ENCODE peak calls at places on chromosomes 1 and 21, in six cellular contexts. T is iPS-NIHi11; U is AG20443; L is left cardiac atrium; B is endothelial cell; Q is activated T-helper 1 cell treated with anti-CD3 and anti-CD28 coated beads, Interleukin-2, amount 50 U/mL, for 16 hours. J is an unnamed sample.

GRCh38 chr1:212785871-212786270 is 5.7 kb downstream of the NSL1 start:
- DNase-seq in T (no peak), U (no peak), L (no peak), B (no peak), Q (no peak), J (no peak)

GRCh38 chr1:178308438-178308837 is 188.3 kb downstream of the CLEC20A start:
- DNase-seq in T (no peak), U (no peak), L (no peak), B (no peak), Q (no peak), J (no peak)

GRCh38 chr1:25767437-25767770 is 32.6 kb upstream of the SELENON start:
- DNase-seq in T (no peak), U (no peak), L (no peak), B (no peak), Q (no peak), J (no peak)

GRCh38 chr1:7456683-7457082 is 314.4 kb upstream of the VAMP3 start:
- DNase-seq in T (peak; percentile 72), U (no peak), L (no peak), B (no peak), Q (no peak), J (no peak)

GRCh38 chr1:154573168-154573510 is 5.6 kb downstream of the CHRNB2 start:
- DNase-seq in T (no peak), U (no peak), L (no peak), B (no peak), Q (no peak), J (no peak)

GRCh38 chr1:117210386-117210785 is 341 bp downstream of the VTCN1 start:
- DNase-seq in T (no peak), U (no peak), L (no peak), B (no peak), Q (no peak), J (no peak)

GRCh38 chr1:27971674-27972073 is 11.9 kb downstream of the XKR8 start:
- DNase-seq in T (no peak), U (no peak), L (no peak), B (no peak), Q (no peak), J (no peak)

GRCh38 chr1:108142773-108143394 is 57.3 kb downstream of the SLC25A24 start:
- DNase-seq in T (no peak), U (peak; percentile 23), L (no peak), B (no peak), Q (no peak), J (no peak)

GRCh38 chr1:119784127-119784781 is 15.5 kb upstream of the HMGCS2 start:
- DNase-seq in T (no peak), U (peak; percentile 71), L (peak; percentile 71), B (no peak), Q (no peak), J (peak; percentile 75)

GRCh38 chr1:216075339-216075738 is 347.9 kb downstream of the USH2A start:
- DNase-seq in T (no peak), U (peak; percentile 21), L (no peak), B (no peak), Q (no peak), J (no peak)

GRCh38 chr1:172451002-172451443 is 7.2 kb upstream of the PIGC start:
- DNase-seq in T (no peak), U (no peak), L (no peak), B (no peak), Q (no peak), J (no peak)

GRCh38 chr21:41751621-41752020 is 15.2 kb downstream of the RIPK4 start:
- DNase-seq in T (no peak), U (peak; percentile 24), L (no peak), B (no peak), Q (no peak), J (no peak)

GRCh38 chr1:58829861-58830260 is 46.0 kb upstream of the JUN start:
- DNase-seq in T (no peak), U (no peak), L (no peak), B (no peak), Q (no peak), J (no peak)

GRCh38 chr1:245809361-245809760 is 654.6 kb downstream of the KIF26B start:
- DNase-seq in T (peak; percentile 26), U (no peak), L (no peak), B (no peak), Q (no peak), J (no peak)

GRCh38 chr21:44713130-44713529 is 1.8 kb upstream of the TSPEAR start:
- DNase-seq in T (no peak), U (no peak), L (no peak), B (no peak), Q (no peak), J (no peak)

GRCh38 chr21:44325386-44326271 is 13.6 kb downstream of the CFAP410 start:
- DNase-seq in T (no peak), U (no peak), L (no peak), B (no peak), Q (no peak), J (no peak)

GRCh38 chr1:109379422-109379821 is 18.3 kb downstream of the SORT1 start:
- DNase-seq in T (no peak), U (peak; percentile 46), L (no peak), B (no peak), Q (no peak), J (no peak)

GRCh38 chr1:73065585-73065984 is 783.2 kb upstream of the NEGR1 start:
- DNase-seq in T (peak; percentile 34), U (no peak), L (no peak), B (no peak), Q (no peak), J (no peak)

GRCh38 chr1:108537976-108538375 is 21.9 kb upstream of the EEIG2 start:
- DNase-seq in T (no peak), U (no peak), L (no peak), B (no peak), Q (no peak), J (no peak)

GRCh38 chr1:150970818-150971582 is 3.6 kb downstream of the CERS2 start:
- DNase-seq in T (no peak), U (peak; percentile 79), L (peak; percentile 84), B (no peak), Q (no peak), J (peak; percentile 94)

GRCh38 chr1:223717695-223718363 is 5.5 kb downstream of the CAPN2 start:
- DNase-seq in T (no peak), U (no peak), L (no peak), B (no peak), Q (no peak), J (no peak)

GRCh38 chr1:12622506-12622905 is 4.5 kb upstream of the DHRS3 start:
- DNase-seq in T (no peak), U (no peak), L (peak; percentile 48), B (no peak), Q (no peak), J (peak; percentile 88)

J was measured in tibial artery.